ENCODE peak calls at places on chromosomes 13 and 19, in six cellular contexts. X, U, T, F, B and V are unnamed samples.

GRCh38 chr19:1882089-1882785 is 3.1 kb downstream of the ABHD17A start:
- DNase-seq in U (no peak), B (no peak), X (no peak), F (no peak), T (no peak), V (no peak)

GRCh38 chr19:49387936-49388372 is at the start of gene KASH5:
- DNase-seq in X (no peak), U (peak; percentile 22), B (no peak), T (no peak), F (peak; percentile 8), V (peak; percentile 59)

GRCh38 chr19:1248454-1249297 is at the start of gene MIDN:
- DNase-seq in X (peak; percentile 84), F (peak; percentile 86), T (peak; percentile 94), U (peak; percentile 86), B (no peak), V (peak; percentile 59)

GRCh38 chr19:3114018-3114726 is 20.0 kb downstream of the GNA11 start:
- DNase-seq in T (no peak), X (no peak), U (no peak), B (no peak), F (no peak), V (no peak)

GRCh38 chr13:20418953-20419352 is 106.7 kb downstream of the CRYL1 start:
- DNase-seq in T (no peak), X (no peak), U (no peak), F (no peak), B (no peak), V (no peak)

GRCh38 chr19:48308695-48309586 is 16.4 kb upstream of the EMP3 start:
- DNase-seq in F (no peak), U (no peak), T (peak; percentile 66), B (no peak), X (no peak), V (no peak)

GRCh38 chr19:54517483-54517882 is 14.9 kb downstream of the LAIR2 start:
- DNase-seq in U (peak; percentile 27), X (peak; percentile 27), B (peak; percentile 1), F (peak; percentile 2), T (peak; percentile 41), V (peak; percentile 50)

GRCh38 chr19:33279430-33280350 is 22.6 kb downstream of the CEBPA start:
- DNase-seq in T (peak; percentile 44), B (no peak), U (no peak), X (no peak), F (no peak), V (no peak)

GRCh38 chr19:48139053-48139452 is 28.4 kb upstream of the PLA2G4C start:
- DNase-seq in T (no peak), F (no peak), B (no peak), U (no peak), X (no peak), V (no peak)

GRCh38 chr13:106243011-106243410 is 292.5 kb downstream of the EFNB2 start:
- DNase-seq in F (no peak), B (no peak), U (no peak), X (no peak), T (no peak), V (no peak)

GRCh38 chr13:76823969-76824368 is 62.2 kb downstream of the KCTD12 start:
- DNase-seq in T (no peak), F (no peak), U (no peak), B (no peak), X (no peak), V (no peak)

GRCh38 chr19:49799798-49800376 is 13.2 kb downstream of the FUZ start:
- DNase-seq in U (no peak), F (no peak), B (no peak), T (no peak), X (no peak), V (no peak)

GRCh38 chr13:75194717-75195116 is 287.3 kb downstream of the TBC1D4 start:
- DNase-seq in T (no peak), F (no peak), U (no peak), B (no peak), X (no peak), V (no peak)

GRCh38 chr19:10096615-10096963 is 5.9 kb downstream of the ANGPTL6 start:
- DNase-seq in T (no peak), X (no peak), U (no peak), B (no peak), F (no peak), V (no peak)

GRCh38 chr13:98972627-98973026 is 5.2 kb downstream of the DOCK9 start:
- DNase-seq in T (no peak), X (peak; percentile 66), U (peak; percentile 90), B (no peak), F (peak; percentile 49), V (peak; percentile 72)

GRCh38 chr19:31154021-31154420 is 195.2 kb downstream of the TSHZ3 start:
- DNase-seq in U (peak; percentile 72), B (no peak), F (peak; percentile 4), X (peak; percentile 95), T (no peak), V (no peak)
- H3K4me2 ChIP-seq in U (no peak overlapping the region), B (no peak overlapping the region), F (no peak overlapping the region), X (no peak overlapping the region), T (no peak overlapping the region), V (no peak overlapping the region)

GRCh38 chr19:58056861-58057260 is 2.2 kb upstream of the ZNF135 start:
- DNase-seq in F (no peak), B (no peak), T (no peak), X (no peak), U (no peak), V (no peak)

GRCh38 chr19:58059681-58060080 is 599 bp downstream of the ZNF135 start:
- DNase-seq in U (no peak), T (no peak), F (no peak), X (no peak), B (no peak), V (no peak)

GRCh38 chr19:58059003-58059671 is at the start of gene ZNF135:
- DNase-seq in U (peak; percentile 86), T (peak; percentile 95), X (peak; percentile 6), B (peak; percentile 80), F (peak; percentile 50), V (no peak)

GRCh38 chr19:58058428-58058827 is 654 bp upstream of the ZNF135 start:
- DNase-seq in T (no peak), U (no peak), B (no peak), X (no peak), F (no peak), V (no peak)

DNA sequence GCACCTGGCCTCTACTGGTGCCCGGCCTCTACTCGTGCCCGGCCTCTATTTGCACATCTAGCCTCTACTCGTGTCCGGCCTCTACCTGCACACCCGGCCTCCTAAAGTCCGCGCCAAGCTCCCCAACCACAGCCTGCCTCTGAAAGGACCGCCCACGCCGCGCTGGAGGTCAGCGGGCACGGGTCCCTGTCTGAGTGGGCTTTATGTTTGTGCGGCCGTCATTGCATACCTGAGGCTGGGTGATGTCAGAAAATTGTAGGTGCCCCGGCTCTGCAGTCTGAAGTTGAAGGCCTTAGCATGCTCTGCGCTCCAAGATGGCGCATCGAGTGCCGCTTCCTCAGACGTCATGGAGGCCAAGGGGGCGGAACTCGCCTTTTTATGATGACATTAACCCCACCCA is 1.1 kb downstream of the ZNF135 start:
- DNase-seq in T (no peak), U (no peak), X (no peak), F (no peak), B (no peak), V (no peak)
- H3K4me3 ChIP-seq in T (no peak overlapping the region), U (no peak overlapping the region), X (no peak overlapping the region), F (no peak overlapping the region), B (no peak overlapping the region), V (no peak overlapping the region)

DNA sequence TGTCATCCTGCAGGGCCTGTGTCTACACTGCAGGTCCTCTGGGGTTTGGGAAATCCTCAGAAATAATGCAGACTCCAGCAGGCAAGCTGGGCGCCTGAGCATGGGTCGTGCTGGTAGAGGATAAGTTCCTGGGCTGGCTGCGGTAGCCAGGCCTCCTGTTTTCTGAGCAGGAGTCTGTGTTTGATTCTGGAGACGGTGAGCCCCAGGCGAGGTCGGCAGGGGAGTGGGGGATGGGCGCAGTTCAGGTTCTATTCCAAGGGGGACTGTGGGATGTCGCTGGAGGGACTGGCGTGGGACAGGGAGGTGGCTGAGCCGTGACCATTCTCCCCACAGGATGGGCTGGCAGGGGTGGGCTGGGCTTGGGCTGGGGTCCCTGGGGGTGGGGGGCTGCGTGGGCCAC is 154.7 kb downstream of the KDM4B start:
- DNase-seq in T (no peak), F (no peak), B (no peak), X (no peak), U (no peak), V (no peak)
- H3K4me2 ChIP-seq in T (no peak overlapping the region), F (no peak overlapping the region), B (no peak overlapping the region), X (no peak overlapping the region), U (no peak overlapping the region), V (no peak overlapping the region)

GRCh38 chr19:13962738-13963602 is 10.7 kb downstream of the DCAF15 start:
- DNase-seq in T (peak; percentile 12), X (no peak), U (peak; percentile 54), B (no peak), F (peak; percentile 60), V (no peak)
- H3K4me3 ChIP-seq in T (no peak overlapping the region), X (no peak overlapping the region), U (no peak overlapping the region), B (no peak overlapping the region), F (no peak overlapping the region), V (no peak overlapping the region)

DNA sequence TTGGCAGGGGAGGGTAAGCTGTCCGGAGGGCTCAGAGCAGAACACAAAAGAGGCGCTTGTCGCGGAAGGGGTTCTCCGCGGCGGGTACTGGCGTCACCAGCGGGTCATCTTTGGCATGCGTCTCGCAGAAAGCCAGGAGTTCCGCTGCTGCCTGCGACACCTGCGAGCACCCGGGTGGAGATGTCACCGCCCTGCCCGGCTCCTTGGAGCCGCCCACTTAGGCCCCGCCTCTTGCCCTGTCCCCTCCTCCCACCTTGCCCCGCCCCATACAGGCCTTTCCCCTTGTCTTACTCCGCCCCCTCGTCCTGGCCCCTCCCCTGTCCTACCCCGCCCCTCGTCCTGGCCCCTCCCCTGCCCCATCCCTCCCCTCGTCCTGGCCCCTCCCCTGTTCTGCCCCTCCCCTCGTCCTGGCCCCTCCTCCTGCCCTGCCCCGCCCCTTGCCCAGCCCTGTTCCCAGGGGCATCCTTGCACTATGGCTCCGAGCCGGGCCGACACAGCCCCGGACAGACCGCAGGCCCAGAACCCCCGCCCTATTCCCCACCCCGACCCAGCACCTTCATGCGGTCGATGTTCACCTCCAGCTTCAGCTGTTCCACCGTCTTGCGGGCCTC is 1.9 kb downstream of the GNG8 start:
- DNase-seq in T (peak; percentile 95), F (peak; percentile 64), X (peak; percentile 85), B (peak; percentile 89), U (peak; percentile 73), V (peak; percentile 97)
- H3K4me2 ChIP-seq in T (peak overlapping the region; percentile 87), F (no peak overlapping the region), X (peak overlapping the region; percentile 75), B (peak overlapping the region; percentile 98), U (no peak overlapping the region), V (peak overlapping the region; percentile 93)

DNA sequence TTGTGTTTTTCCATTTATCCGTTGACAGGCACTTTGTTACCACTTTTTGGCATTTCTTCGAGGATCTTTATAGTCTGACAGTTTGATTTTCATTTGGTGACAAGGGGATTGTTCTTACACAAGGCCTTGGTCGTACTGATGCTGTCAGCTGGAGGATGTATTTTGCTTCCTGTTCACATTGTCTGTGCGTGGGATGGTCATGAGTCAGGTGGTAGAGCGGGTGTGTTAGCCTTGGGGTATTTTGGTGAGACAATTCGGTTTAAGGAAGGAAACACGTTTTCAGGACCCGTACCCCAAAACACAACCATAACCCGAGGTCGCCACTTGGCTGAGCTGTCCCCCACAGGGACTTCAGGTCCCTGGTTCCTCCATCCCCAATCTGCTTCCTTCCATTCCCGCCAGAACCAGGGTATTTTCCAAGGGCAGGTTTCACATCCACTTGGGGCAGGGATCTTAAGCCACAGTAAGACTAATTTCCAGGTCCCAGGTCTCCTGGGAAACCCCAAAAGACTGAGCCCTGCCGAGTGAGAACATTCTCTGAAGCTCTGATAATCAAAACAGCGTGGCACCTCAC is 15.0 kb downstream of the MYO9B start:
- DNase-seq in B (no peak), X (peak; percentile 32), U (peak; percentile 73), T (no peak), F (peak; percentile 60), V (no peak)
- H3K4me3 ChIP-seq in B (no peak overlapping the region), X (no peak overlapping the region), U (no peak overlapping the region), T (no peak overlapping the region), F (no peak overlapping the region), V (no peak overlapping the region)